ENCODE peak calls at places on chromosomes 7 and 10, in seven cellular contexts. Y is HCT116, F is left ventricle myocardium inferior, L is substantia nigra, C is suprapubic skin, J is transverse colon, X is heart left ventricle. K is an unnamed sample.

GRCh38 chr7:98837632-98837972 is 32.2 kb downstream of the TMEM130 start:
- DNase-seq in J (no peak), F (no peak), C (no peak), L (no peak), Y (no peak), X (no peak), K (no peak)

GRCh38 chr7:7791523-7791922 is 73.1 kb upstream of the RPA3 start:
- DNase-seq in L (no peak), Y (no peak), F (no peak), J (no peak), X (no peak), C (no peak), K (no peak)

GRCh38 chr10:113454341-113455061 is 98.4 kb upstream of the HABP2 start:
- DNase-seq in J (peak; percentile 46), Y (peak; percentile 31), X (peak; percentile 38), F (peak; percentile 33), C (no peak), L (peak; percentile 10), K (no peak)

GRCh38 chr7:5354460-5355279 is 69.0 kb downstream of the TNRC18 start:
- DNase-seq in X (peak; percentile 85), C (peak; percentile 85), F (peak; percentile 73), L (peak; percentile 9), Y (no peak), J (peak; percentile 81), K (no peak)

GRCh38 chr7:50681451-50682045 is 101.1 kb downstream of the GRB10 start:
- DNase-seq in Y (no peak), F (no peak), J (no peak), X (no peak), L (no peak), C (no peak), K (no peak)

GRCh38 chr7:92808635-92809034 is 27.7 kb downstream of the CDK6 start:
- DNase-seq in J (no peak), C (no peak), F (no peak), X (no peak), L (no peak), Y (no peak), K (no peak)

GRCh38 chr7:150410680-150411346 is 31.7 kb downstream of the ZNF775 start:
- DNase-seq in L (peak; percentile 33), F (no peak), X (peak; percentile 19), C (peak; percentile 42), Y (no peak), J (no peak), K (no peak)

GRCh38 chr10:84493951-84494848 is 165.8 kb downstream of the CCSER2 start:
- DNase-seq in L (no peak), X (no peak), C (no peak), J (no peak), F (no peak), Y (peak; percentile 77), K (no peak)

GRCh38 chr7:24948739-24949138 is 31.2 kb downstream of the OSBPL3 start:
- DNase-seq in Y (no peak), J (no peak), F (no peak), L (no peak), X (no peak), C (no peak), K (no peak)

GRCh38 chr7:31938650-31939049 is 131.6 kb downstream of the PDE1C start:
- DNase-seq in C (no peak), L (no peak), Y (no peak), J (no peak), F (no peak), X (no peak), K (no peak)

GRCh38 chr7:115097175-115097671 is 175.3 kb downstream of the MDFIC start:
- DNase-seq in C (no peak), L (no peak), F (no peak), Y (peak; percentile 32), J (no peak), X (no peak), K (no peak)

DNA sequence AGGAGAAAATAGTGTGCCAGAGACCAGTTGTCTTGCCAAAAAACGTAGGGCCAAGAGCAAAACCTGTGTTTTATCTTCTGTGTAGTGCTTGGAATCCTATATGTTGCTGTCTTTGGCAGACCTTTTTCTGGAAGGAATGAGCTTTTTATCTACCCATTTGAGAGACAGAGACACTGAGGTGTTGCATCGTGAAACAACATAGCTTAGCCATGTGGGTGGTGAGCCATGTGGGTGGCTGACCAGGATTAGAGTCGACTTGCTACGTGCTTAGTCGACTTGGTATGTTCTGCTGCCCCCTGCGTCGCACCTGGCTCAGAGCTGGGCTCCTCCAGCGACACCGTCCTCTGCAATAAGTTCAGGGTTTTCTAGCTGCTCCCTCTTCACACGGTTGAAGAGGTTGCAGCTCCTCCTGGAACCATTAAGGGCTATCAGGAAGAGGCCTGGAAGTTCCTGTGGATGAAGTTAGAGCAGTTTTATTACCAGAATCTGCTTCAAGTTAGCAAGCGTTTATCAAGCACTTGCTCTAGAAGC is 175.8 kb downstream of the SH2D4B start:
- DNase-seq in Y (no peak), L (no peak), C (no peak), X (no peak), J (no peak), F (no peak), K (no peak)
- H3K27ac ChIP-seq in Y (no peak overlapping the region), L (no peak overlapping the region), C (no peak overlapping the region), X (no peak overlapping the region), J (no peak overlapping the region), F (no peak overlapping the region), K (no peak overlapping the region)

GRCh38 chr10:95792211-95792780 is 36.3 kb downstream of the ENTPD1 start:
- DNase-seq in C (no peak), J (no peak), X (no peak), F (no peak), Y (no peak), L (no peak), K (no peak)

GRCh38 chr10:95794195-95794594 is 38.2 kb downstream of the ENTPD1 start:
- DNase-seq in X (no peak), L (no peak), C (no peak), Y (no peak), F (no peak), J (no peak), K (no peak)

GRCh38 chr10:95792874-95793285 is 36.9 kb downstream of the ENTPD1 start:
- DNase-seq in Y (no peak), C (no peak), F (no peak), J (no peak), L (no peak), X (no peak), K (no peak)

GRCh38 chr10:95791425-95791979 is 35.5 kb downstream of the ENTPD1 start:
- DNase-seq in Y (no peak), F (no peak), L (no peak), C (no peak), X (no peak), J (no peak), K (no peak)

GRCh38 chr10:95793401-95794045 is 37.6 kb downstream of the ENTPD1 start:
- DNase-seq in J (peak; percentile 47), F (no peak), X (peak; percentile 37), L (no peak), C (peak; percentile 60), Y (no peak), K (no peak)
- H3K27ac ChIP-seq in J (peak overlapping the region; percentile 70), F (peak overlapping the region; percentile 78), X (peak overlapping the region; percentile 88), L (no peak overlapping the region), C (peak overlapping the region; percentile 50), Y (no peak overlapping the region), K (peak overlapping the region; percentile 63)

DNA sequence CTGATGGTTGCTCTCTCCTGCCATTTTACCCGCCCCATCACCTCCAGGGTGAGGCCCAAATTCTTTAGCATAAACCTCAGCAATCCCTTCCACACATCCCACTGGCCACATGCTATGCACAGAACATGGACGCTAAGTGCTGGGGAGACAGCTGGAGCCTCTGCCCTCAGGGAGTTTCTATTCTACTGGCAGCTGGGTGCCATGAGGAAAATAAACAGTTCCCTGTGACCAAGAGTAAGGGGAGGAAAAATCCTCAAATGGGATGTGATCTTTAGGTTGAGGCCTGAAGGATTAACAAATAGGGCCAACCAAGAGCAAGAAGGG is 1.2 kb downstream of the PARP12 start:
- DNase-seq in J (no peak), X (no peak), L (no peak), Y (no peak), C (no peak), F (no peak), K (no peak)
- H3K27ac ChIP-seq in J (peak overlapping the region; percentile 94), X (peak overlapping the region; percentile 95), L (no peak overlapping the region), Y (no peak overlapping the region), C (peak overlapping the region; percentile 90), F (peak overlapping the region; percentile 94), K (peak overlapping the region; percentile 91)

DNA sequence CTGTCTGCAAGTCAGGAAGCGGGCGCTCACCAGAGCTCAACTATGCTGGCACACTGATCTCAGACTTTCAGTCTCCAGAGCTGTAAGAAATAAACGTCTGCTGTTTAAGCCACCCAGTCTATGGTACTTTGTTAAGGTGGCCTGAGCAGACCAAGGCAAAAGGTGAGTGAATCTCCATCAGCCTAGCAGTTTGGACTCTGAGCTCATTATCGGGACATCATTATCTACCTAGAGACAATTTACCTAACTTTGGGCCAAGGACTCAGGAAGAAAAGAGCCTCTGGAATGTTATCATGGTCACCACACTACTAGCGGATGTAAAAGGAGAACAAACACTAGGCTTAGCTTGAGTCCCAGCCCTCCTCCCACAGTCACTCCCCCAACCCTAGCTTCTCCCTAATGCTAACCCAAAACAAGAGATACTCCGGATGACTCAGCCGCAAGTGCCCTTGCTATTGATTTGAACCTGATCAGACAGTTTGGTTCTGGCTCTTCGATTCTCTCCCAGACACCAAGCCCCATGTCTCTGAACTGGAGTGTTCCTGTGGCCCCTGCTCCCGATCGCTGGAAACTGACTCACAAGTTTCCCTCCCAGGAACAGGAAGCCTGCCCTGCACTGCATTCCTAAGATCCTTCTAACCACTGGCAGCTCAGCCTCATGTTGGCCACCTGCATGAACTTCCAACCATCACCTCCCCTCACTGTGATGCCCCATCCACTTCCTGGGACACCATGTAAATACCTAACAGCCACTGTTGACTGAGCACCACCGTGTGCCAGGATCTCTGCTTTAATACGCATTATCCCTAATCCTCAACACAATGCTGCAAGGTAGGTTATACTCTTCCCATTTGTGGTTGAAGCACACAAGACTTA is 34.5 kb downstream of the CREB3L2 start:
- DNase-seq in Y (no peak), C (no peak), F (no peak), X (no peak), L (no peak), J (no peak), K (no peak)
- H3K27ac ChIP-seq in Y (no peak overlapping the region), C (no peak overlapping the region), F (no peak overlapping the region), X (peak overlapping the region; percentile 7), L (no peak overlapping the region), J (peak overlapping the region; percentile 1), K (peak overlapping the region; percentile 87)

DNA sequence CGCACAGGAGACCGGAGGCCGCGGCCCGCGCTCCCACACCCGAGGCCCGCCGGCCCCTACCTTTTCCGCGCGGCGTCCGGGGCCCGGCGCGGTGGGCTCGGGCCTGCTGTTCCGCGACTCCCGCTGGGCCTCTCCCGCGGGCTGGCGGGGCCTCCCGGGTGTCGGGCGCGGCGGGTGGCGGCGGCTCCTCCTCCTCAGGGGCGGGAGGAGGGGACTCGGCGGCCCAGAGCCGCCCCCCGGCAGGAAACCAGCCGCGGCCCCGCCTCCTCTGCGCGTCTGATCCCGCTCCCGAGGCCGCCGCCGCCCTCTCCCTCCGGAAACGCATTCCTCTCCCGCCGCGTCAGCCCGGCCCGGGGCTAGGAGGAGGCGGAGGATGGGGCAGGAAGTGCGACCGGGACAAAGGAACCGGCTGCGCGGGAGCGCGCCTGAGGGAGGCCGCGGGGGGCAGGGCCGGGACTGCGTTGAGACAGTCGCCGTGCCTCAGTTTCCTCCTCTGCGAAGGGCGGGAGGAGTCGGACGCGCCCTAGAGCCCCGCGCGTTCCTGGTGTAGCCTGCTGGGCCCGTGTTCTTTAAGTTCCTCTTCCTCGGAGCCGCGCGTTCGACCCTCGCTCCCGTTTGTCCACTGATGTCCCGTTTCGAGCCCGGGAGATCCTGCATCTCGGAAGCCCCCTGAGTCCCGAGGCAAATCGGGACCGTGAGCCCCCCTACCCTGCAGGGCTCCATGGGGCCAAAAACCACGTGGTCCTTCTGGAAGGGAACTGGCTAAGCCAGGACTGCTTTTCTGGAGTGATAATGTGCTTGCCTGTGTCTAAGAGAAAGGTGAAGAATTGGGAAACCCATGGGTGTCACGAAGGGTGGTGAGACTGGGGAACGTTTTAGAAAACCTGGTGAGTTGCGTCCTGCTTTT is at the start of gene ITGB1:
- DNase-seq in X (peak; percentile 99), J (peak; percentile 97), C (peak; percentile 97), L (peak; percentile 95), F (peak; percentile 98), Y (peak; percentile 83), K (peak; percentile 98)
- H3K27ac ChIP-seq in X (peak within 1 kb of the TSS; percentile 100), J (peak within 1 kb of the TSS; percentile 98), C (peak within 1 kb of the TSS; percentile 97), L (peak within 1 kb of the TSS; percentile 87), F (peak within 1 kb of the TSS; percentile 99), Y (peak within 1 kb of the TSS; percentile 94), K (peak within 1 kb of the TSS; percentile 97)

K was measured in ascending aorta.